ENCODE peak calls at places on chromosomes 13 and 19, in four cellular contexts. Q is IMR-90, W is gastrocnemius medialis, P is uterus. F is an unnamed sample.

GRCh38 chr19:32928806-32929205 is 43.0 kb downstream of the CEP89 start:
- DNase-seq in P (no peak), Q (peak), W (no peak), F (no peak)

GRCh38 chr13:44232729-44233128 is 140.9 kb upstream of the SERP2 start:
- DNase-seq in W (no peak), P (no peak), Q (no peak), F (no peak)

GRCh38 chr19:48255376-48256303 is at the start of gene CARD8:
- DNase-seq in W (peak), Q (peak), P (peak), F (peak)

GRCh38 chr13:27360562-27360961 is 63.9 kb upstream of the GTF3A start:
- DNase-seq in W (no peak), P (no peak), Q (peak), F (no peak)

GRCh38 chr19:36215276-36216171 is 618 bp downstream of the ZNF146 start:
- DNase-seq in Q (peak), P (no peak), W (no peak), F (no peak)

GRCh38 chr13:21668665-21669599 is 1.9 kb upstream of the FGF9 start:
- DNase-seq in P (no peak), Q (peak), W (no peak), F (no peak)

GRCh38 chr19:43305642-43306041 is 36.3 kb upstream of the PSG9 start:
- DNase-seq in W (no peak), Q (no peak), P (no peak), F (no peak)

GRCh38 chr13:87661471-87661870 is 9.7 kb upstream of the SLITRK5 start:
- DNase-seq in Q (peak), P (no peak), W (no peak), F (no peak)

GRCh38 chr13:45511310-45512147 is 46.8 kb downstream of the COG3 start:
- DNase-seq in W (no peak), P (no peak), Q (peak), F (no peak)

GRCh38 chr13:98443329-98443728 is 133.6 kb downstream of the STK24 start:
- DNase-seq in P (no peak), Q (peak), W (no peak), F (no peak)

GRCh38 chr13:51125495-51126226 is 14.6 kb upstream of the C13orf42 start:
- DNase-seq in Q (peak), W (no peak), P (peak), F (peak)

GRCh38 chr13:78317030-78317429 is 286.3 kb downstream of the POU4F1 start:
- DNase-seq in Q (no peak), W (no peak), P (no peak), F (no peak)

GRCh38 chr19:32843716-32844245 is 25.8 kb downstream of the SLC7A9 start:
- DNase-seq in Q (no peak), P (no peak), W (no peak), F (no peak)

GRCh38 chr19:9342610-9343304 is 18.8 kb downstream of the ZNF559 start:
- DNase-seq in W (no peak), P (no peak), Q (no peak), F (no peak)

GRCh38 chr19:11180346-11180745 is 17.0 kb downstream of the KANK2 start:
- DNase-seq in W (no peak), Q (no peak), P (no peak), F (no peak)

GRCh38 chr19:48724796-48725753 is 5.5 kb upstream of the MAMSTR start:
- DNase-seq in W (no peak), P (peak), Q (peak), F (peak)

GRCh38 chr13:109868583-109869311 is 82.4 kb upstream of the IRS2 start:
- DNase-seq in Q (peak), W (no peak), P (no peak), F (no peak)

GRCh38 chr19:21751379-21751778 is 16.0 kb downstream of the ZNF100 start:
- DNase-seq in P (no peak), Q (peak), W (no peak), F (no peak)

GRCh38 chr13:30371649-30372265 is 50.5 kb upstream of the UBE2L5 start:
- DNase-seq in P (no peak), Q (peak), W (no peak), F (no peak)

GRCh38 chr13:36848228-36848982 is 29.4 kb downstream of the RFXAP start:
- DNase-seq in P (no peak), W (no peak), Q (peak), F (no peak)

GRCh38 chr19:44303976-44304568 is 753 bp downstream of the ZNF235 start:
- DNase-seq in P (no peak), Q (peak), W (no peak), F (no peak)

GRCh38 chr13:66424417-66424816 is 805.7 kb downstream of the PCDH9 start:
- DNase-seq in W (no peak), P (no peak), Q (peak), F (no peak)

GRCh38 chr19:2355168-2356035 is 4.7 kb upstream of the TMPRSS9 start:
- DNase-seq in Q (no peak), P (no peak), W (peak), F (no peak)

GRCh38 chr19:34308381-34309367 is 54.3 kb downstream of the GARRE1 start:
- DNase-seq in P (no peak), W (no peak), Q (no peak), F (no peak)

GRCh38 chr19:53875602-53876340 is 6.2 kb upstream of the PRKCG start:
- DNase-seq in Q (no peak), P (no peak), W (no peak), F (no peak)

GRCh38 chr13:59545007-59545406 is 618.7 kb downstream of the DIAPH3 start:
- DNase-seq in P (no peak), Q (no peak), W (no peak), F (no peak)

GRCh38 chr19:23974941-23975340 is 60.3 kb downstream of the ZNF726 start:
- DNase-seq in Q (no peak), W (no peak), P (no peak), F (no peak)

GRCh38 chr19:15452111-15453047 is 2.6 kb upstream of the WIZ start:
- DNase-seq in Q (peak), P (peak), W (peak), F (peak)

GRCh38 chr19:23440791-23441190 is 45.5 kb upstream of the ZNF91 start:
- DNase-seq in Q (no peak), P (no peak), W (no peak), F (no peak)

GRCh38 chr13:110354715-110355473 is 47.8 kb downstream of the COL4A2 start:
- DNase-seq in P (no peak), W (no peak), Q (no peak), F (no peak)

GRCh38 chr13:21673592-21674270 is 2.9 kb downstream of the FGF9 start:
- DNase-seq in Q (peak), P (no peak), W (no peak), F (no peak)

GRCh38 chr13:29105779-29106178 is 285.6 kb downstream of the MTUS2 start:
- DNase-seq in W (no peak), P (no peak), Q (no peak), F (no peak)

GRCh38 chr13:27789495-27790303 is 2.6 kb upstream of the GSX1 start:
- DNase-seq in Q (no peak), P (no peak), W (no peak), F (no peak)

GRCh38 chr19:55636723-55637122 is 4.1 kb upstream of the ZNF580 start:
- DNase-seq in W (no peak), Q (no peak), P (no peak), F (peak)

GRCh38 chr13:52162279-52163101 is 3.1 kb upstream of the NEK3 start:
- DNase-seq in P (no peak), Q (peak), W (no peak), F (no peak)
- H3K4me3 ChIP-seq in P (no peak), Q (no peak), W (no peak), F (no peak)

GRCh38 chr13:99997702-99998219 is 16.2 kb downstream of the ZIC2 start:
- DNase-seq in P (no peak), Q (no peak), W (no peak), F (no peak)

GRCh38 chr13:99995104-99995502 is 13.5 kb downstream of the ZIC2 start:
- DNase-seq in P (no peak), W (no peak), Q (no peak), F (no peak)

GRCh38 chr13:99998261-99998660 is 16.7 kb downstream of the ZIC2 start:
- DNase-seq in W (no peak), Q (no peak), P (no peak), F (no peak)

GRCh38 chr13:99995503-99996176 is 14.1 kb downstream of the ZIC2 start:
- DNase-seq in P (no peak), W (no peak), Q (no peak), F (no peak)

DNA sequence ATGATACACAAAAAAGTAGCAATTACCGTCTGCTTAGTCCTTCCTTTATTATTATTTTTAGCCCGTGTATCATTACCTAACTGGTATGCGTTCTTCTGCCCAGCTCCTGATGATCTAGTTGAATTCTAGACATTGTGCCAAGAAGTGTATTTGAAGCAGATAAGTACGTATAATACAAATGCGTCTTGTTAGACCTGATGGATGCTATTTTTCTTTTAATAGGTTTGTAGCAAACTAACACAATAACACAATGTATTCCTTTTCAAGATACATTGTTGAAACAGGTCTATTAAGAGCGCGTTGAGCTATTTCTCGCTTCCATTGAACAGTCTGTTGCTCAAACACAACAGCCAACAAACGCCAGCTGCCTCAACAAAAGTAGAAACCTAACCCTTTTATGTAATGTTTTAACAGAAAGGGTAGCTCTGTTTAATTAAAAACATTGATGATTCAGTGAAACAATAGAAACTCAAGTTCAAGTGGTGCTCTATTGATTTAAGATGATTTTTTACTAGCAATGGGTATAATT is 14.7 kb downstream of the ZIC2 start:
- DNase-seq in W (no peak), Q (no peak), P (no peak), F (no peak)
- H3K27ac ChIP-seq in W (no peak), Q (no peak), P (no peak), F (no peak)

GRCh38 chr19:7006305-7006704 is 14.9 kb downstream of the MBD3L2B start:
- DNase-seq in Q (no peak), P (no peak), W (no peak), F (no peak)
- H3K4me3 ChIP-seq in Q (no peak), P (no peak), W (no peak), F (no peak)

GRCh38 chr19:1233361-1233667 is 4.5 kb downstream of the CBARP start:
- DNase-seq in W (no peak), Q (no peak), P (no peak), F (no peak)
- H3K27ac ChIP-seq in W (no peak), Q (no peak), P (no peak), F (no peak)

GRCh38 chr13:42574435-42575311 is 721 bp downstream of the TNFSF11 start:
- DNase-seq in Q (no peak), P (no peak), W (no peak), F (no peak)
- H3K4me3 ChIP-seq in Q (no peak), P (no peak), W (no peak), F (peak)

GRCh38 chr13:49810464-49810824 is 18.0 kb upstream of the KPNA3 start:
- DNase-seq in P (no peak), W (no peak), Q (no peak), F (no peak)

GRCh38 chr13:49811527-49811908 is 19.0 kb upstream of the KPNA3 start:
- DNase-seq in Q (no peak), P (no peak), W (no peak), F (no peak)

GRCh38 chr13:49812806-49813205 is 20.3 kb upstream of the KPNA3 start:
- DNase-seq in Q (no peak), P (no peak), W (no peak), F (no peak)

GRCh38 chr13:49810825-49811526 is 18.5 kb upstream of the KPNA3 start:
- DNase-seq in P (no peak), W (no peak), Q (peak), F (no peak)

GRCh38 chr13:49814551-49815270 is 22.2 kb upstream of the KPNA3 start:
- DNase-seq in Q (peak), W (no peak), P (no peak), F (no peak)
- H3K27ac ChIP-seq in Q (peak), W (no peak), P (no peak), F (no peak)